ENCODE peak calls at places on chromosomes 12 and 14, in five cellular contexts. One of them, this sample, is unnamed.

GRCh38 chr12:4388032-4388431 is 8.5 kb upstream of the FGF23 start:
- DNase-seq in breast epithelium: no peak
- DNase-seq in foreskin melanocyte: no peak
- DNase-seq in NCI-H1092 treated with DMSO at 0.1 percent for 48 hours: no peak
- DNase-seq in stimulated activated CD4-positive, alpha-beta T cell treated with anti-CD3 and anti-CD28 coated beads, Interleukin-1b, Interleukin-23, amount 100 ng/mL, for 1 hour: no peak
- DNase-seq in this sample: no peak

GRCh38 chr12:116262741-116263140 is 14.8 kb downstream of the MED13L start:
- DNase-seq in stimulated activated CD4-positive, alpha-beta T cell treated with anti-CD3 and anti-CD28 coated beads, Interleukin-1b, Interleukin-23, amount 100 ng/mL, for 1 hour: no peak
- DNase-seq in foreskin melanocyte: no peak
- DNase-seq in breast epithelium: no peak
- DNase-seq in NCI-H1092 treated with DMSO at 0.1 percent for 48 hours: no peak
- DNase-seq in this sample: no peak

GRCh38 chr12:22228022-22228875 is 106.3 kb downstream of the ST8SIA1 start:
- DNase-seq in foreskin melanocyte: no peak
- DNase-seq in breast epithelium: no peak
- DNase-seq in NCI-H1092 treated with DMSO at 0.1 percent for 48 hours: no peak
- DNase-seq in stimulated activated CD4-positive, alpha-beta T cell treated with anti-CD3 and anti-CD28 coated beads, Interleukin-1b, Interleukin-23, amount 100 ng/mL, for 1 hour: no peak
- DNase-seq in this sample: no peak

GRCh38 chr14:94505206-94505605 is 4.1 kb downstream of the SERPINA12 start:
- DNase-seq in foreskin melanocyte: no peak
- DNase-seq in NCI-H1092 treated with DMSO at 0.1 percent for 48 hours: no peak
- DNase-seq in stimulated activated CD4-positive, alpha-beta T cell treated with anti-CD3 and anti-CD28 coated beads, Interleukin-1b, Interleukin-23, amount 100 ng/mL, for 1 hour: no peak
- DNase-seq in breast epithelium: no peak
- DNase-seq in this sample: no peak

GRCh38 chr14:49879683-49880204 is 13.1 kb upstream of the ARF6 start:
- DNase-seq in breast epithelium: no peak
- DNase-seq in foreskin melanocyte: no peak
- DNase-seq in NCI-H1092 treated with DMSO at 0.1 percent for 48 hours: peak; percentile 64
- DNase-seq in stimulated activated CD4-positive, alpha-beta T cell treated with anti-CD3 and anti-CD28 coated beads, Interleukin-1b, Interleukin-23, amount 100 ng/mL, for 1 hour: no peak
- DNase-seq in this sample: peak; percentile 19

GRCh38 chr14:76686646-76687045 is 74.6 kb upstream of the VASH1 start:
- DNase-seq in NCI-H1092 treated with DMSO at 0.1 percent for 48 hours: no peak
- DNase-seq in breast epithelium: no peak
- DNase-seq in foreskin melanocyte: no peak
- DNase-seq in stimulated activated CD4-positive, alpha-beta T cell treated with anti-CD3 and anti-CD28 coated beads, Interleukin-1b, Interleukin-23, amount 100 ng/mL, for 1 hour: no peak
- DNase-seq in this sample: no peak

GRCh38 chr12:105882404-105882803 is 256.4 kb downstream of the NUAK1 start:
- DNase-seq in NCI-H1092 treated with DMSO at 0.1 percent for 48 hours: no peak
- DNase-seq in stimulated activated CD4-positive, alpha-beta T cell treated with anti-CD3 and anti-CD28 coated beads, Interleukin-1b, Interleukin-23, amount 100 ng/mL, for 1 hour: no peak
- DNase-seq in breast epithelium: no peak
- DNase-seq in foreskin melanocyte: peak; percentile 24
- DNase-seq in this sample: no peak

GRCh38 chr12:108832730-108833354 is 24.5 kb downstream of the SSH1 start:
- DNase-seq in foreskin melanocyte: peak; percentile 94
- DNase-seq in breast epithelium: peak; percentile 50
- DNase-seq in stimulated activated CD4-positive, alpha-beta T cell treated with anti-CD3 and anti-CD28 coated beads, Interleukin-1b, Interleukin-23, amount 100 ng/mL, for 1 hour: no peak
- DNase-seq in NCI-H1092 treated with DMSO at 0.1 percent for 48 hours: no peak
- DNase-seq in this sample: no peak

GRCh38 chr14:77151245-77151644 is 9.7 kb upstream of the ZDHHC22 start:
- DNase-seq in foreskin melanocyte: no peak
- DNase-seq in NCI-H1092 treated with DMSO at 0.1 percent for 48 hours: peak; percentile 61
- DNase-seq in breast epithelium: no peak
- DNase-seq in stimulated activated CD4-positive, alpha-beta T cell treated with anti-CD3 and anti-CD28 coated beads, Interleukin-1b, Interleukin-23, amount 100 ng/mL, for 1 hour: no peak
- DNase-seq in this sample: peak; percentile 23

GRCh38 chr12:89474615-89475014 is 50.0 kb downstream of the GALNT4 start:
- DNase-seq in foreskin melanocyte: no peak
- DNase-seq in NCI-H1092 treated with DMSO at 0.1 percent for 48 hours: no peak
- DNase-seq in breast epithelium: no peak
- DNase-seq in stimulated activated CD4-positive, alpha-beta T cell treated with anti-CD3 and anti-CD28 coated beads, Interleukin-1b, Interleukin-23, amount 100 ng/mL, for 1 hour: no peak
- DNase-seq in this sample: no peak

GRCh38 chr12:51971679-51972423 is 20.4 kb downstream of the ACVR1B start:
- DNase-seq in NCI-H1092 treated with DMSO at 0.1 percent for 48 hours: no peak
- DNase-seq in stimulated activated CD4-positive, alpha-beta T cell treated with anti-CD3 and anti-CD28 coated beads, Interleukin-1b, Interleukin-23, amount 100 ng/mL, for 1 hour: no peak
- DNase-seq in foreskin melanocyte: no peak
- DNase-seq in breast epithelium: no peak
- DNase-seq in this sample: no peak